ENCODE peak calls at places on chromosomes 4 and X, in ten cellular contexts. Y is mesenchymal stem cell; T is C1 segment of cervical spinal cord; S is D341Med; M is tibial artery; J is endothelial cell; W is activated naive CD4-positive, alpha-beta T cell treated with anti-CD3 and anti-CD28 coated beads, Interleukin-2, amount 50 U/mL, for 72 hours; X is KBM-7; F is aorta; C is substantia nigra. O is an unnamed sample.

GRCh38 chr4:84994280-84994679 is 27.8 kb upstream of the WDFY3 start:
- DNase-seq in Y (peak), T (no peak), S (no peak), M (no peak), J (no peak), W (no peak), X (peak), F (no peak), C (no peak), O (no peak)

GRCh38 chr4:141971854-141972253 is 335.5 kb downstream of the IL15 start:
- DNase-seq in Y (no peak), T (no peak), S (no peak), M (no peak), J (no peak), W (no peak), X (peak), F (no peak), C (no peak), O (no peak)

GRCh38 chrX:100407147-100407783 is 2.8 kb downstream of the PCDH19 start:
- DNase-seq in Y (no peak), T (no peak), S (no peak), M (no peak), J (no peak), W (no peak), X (no peak), F (no peak), C (no peak), O (no peak)

GRCh38 chrX:46683023-46683422 is 75.9 kb downstream of the SLC9A7 start:
- DNase-seq in Y (no peak), T (no peak), S (no peak), M (no peak), J (no peak), W (no peak), X (no peak), F (no peak), C (no peak), O (no peak)

GRCh38 chr4:2924286-2924685 is 38.9 kb downstream of the NOP14 start:
- DNase-seq in Y (no peak), T (no peak), S (no peak), M (peak), J (no peak), W (no peak), X (no peak), F (peak), C (no peak), O (no peak)

GRCh38 chr4:108561086-108561485 is 59.3 kb upstream of the RPL34 start:
- DNase-seq in Y (no peak), T (no peak), S (no peak), M (no peak), J (no peak), W (no peak), X (no peak), F (no peak), C (no peak), O (no peak)

GRCh38 chrX:134969726-134970125 is 21.1 kb upstream of the SMIM10 start:
- DNase-seq in Y (no peak), T (no peak), S (no peak), M (no peak), J (no peak), W (no peak), X (no peak), F (no peak), C (no peak), O (no peak)

GRCh38 chrX:53281321-53281822 is at the start of gene IQSEC2:
- DNase-seq in Y (peak), T (no peak), S (no peak), M (peak), J (peak), W (no peak), X (peak), F (peak), C (peak), O (no peak)

GRCh38 chr4:125849869-125850268 is 535.1 kb downstream of the FAT4 start:
- DNase-seq in Y (peak), T (no peak), S (no peak), M (no peak), J (no peak), W (no peak), X (no peak), F (no peak), C (no peak), O (peak)

GRCh38 chrX:56764153-56764974 is 35.3 kb downstream of the NBDY start:
- DNase-seq in Y (peak), T (no peak), S (peak), M (peak), J (peak), W (peak), X (peak), F (peak), C (no peak), O (no peak)

GRCh38 chr4:7999279-7999678 is 59.6 kb upstream of the AFAP1 start:
- DNase-seq in Y (no peak), T (no peak), S (no peak), M (no peak), J (no peak), W (no peak), X (no peak), F (no peak), C (no peak), O (no peak)

GRCh38 chr4:11650801-11651596 is 222.3 kb upstream of the HS3ST1 start:
- DNase-seq in Y (no peak), T (no peak), S (no peak), M (no peak), J (no peak), W (no peak), X (no peak), F (no peak), C (no peak), O (peak)

GRCh38 chr4:152968806-152969394 is 32.8 kb downstream of the FHDC1 start:
- DNase-seq in Y (no peak), T (no peak), S (no peak), M (no peak), J (no peak), W (no peak), X (no peak), F (no peak), C (no peak), O (no peak)

GRCh38 chr4:120869511-120870278 is 52.8 kb downstream of the PRDM5 start:
- DNase-seq in Y (peak), T (no peak), S (no peak), M (no peak), J (no peak), W (no peak), X (no peak), F (no peak), C (no peak), O (no peak)

GRCh38 chr4:53716471-53717063 is 125.3 kb upstream of the LNX1 start:
- DNase-seq in Y (no peak), T (no peak), S (no peak), M (no peak), J (no peak), W (no peak), X (no peak), F (no peak), C (no peak), O (no peak)

GRCh38 chr4:7155611-7156071 is 36.7 kb upstream of the SORCS2 start:
- DNase-seq in Y (no peak), T (no peak), S (peak), M (no peak), J (no peak), W (no peak), X (no peak), F (no peak), C (no peak), O (no peak)

GRCh38 chr4:8182858-8183725 is 16.0 kb upstream of the SH3TC1 start:
- DNase-seq in Y (peak), T (no peak), S (no peak), M (peak), J (no peak), W (no peak), X (no peak), F (peak), C (no peak), O (no peak)

GRCh38 chr4:150501019-150501727 is 80.8 kb upstream of the MAB21L2 start:
- DNase-seq in Y (peak), T (no peak), S (no peak), M (no peak), J (no peak), W (no peak), X (peak), F (no peak), C (no peak), O (no peak)

GRCh38 chrX:9184231-9184630 is 150.3 kb upstream of the FAM9B start:
- DNase-seq in Y (no peak), T (no peak), S (no peak), M (no peak), J (no peak), W (no peak), X (no peak), F (no peak), C (no peak), O (no peak)

GRCh38 chr4:115101675-115102074 is 11.7 kb downstream of the NDST4 start:
- DNase-seq in Y (no peak), T (no peak), S (no peak), M (no peak), J (no peak), W (no peak), X (no peak), F (no peak), C (no peak), O (no peak)

GRCh38 chr4:74112399-74113090 is 13.6 kb upstream of the CXCL2 start:
- DNase-seq in Y (peak), T (no peak), S (no peak), M (no peak), J (no peak), W (no peak), X (no peak), F (no peak), C (no peak), O (no peak)

GRCh38 chr4:110769578-110769977 is 146.7 kb upstream of the PITX2 start:
- DNase-seq in Y (no peak), T (no peak), S (no peak), M (no peak), J (no peak), W (no peak), X (no peak), F (no peak), C (no peak), O (no peak)

GRCh38 chr4:128766781-128767180 is 42.7 kb upstream of the JADE1 start:
- DNase-seq in Y (no peak), T (no peak), S (no peak), M (no peak), J (no peak), W (no peak), X (no peak), F (no peak), C (no peak), O (no peak)

GRCh38 chr4:20288047-20288650 is 36.4 kb downstream of the SLIT2 start:
- DNase-seq in Y (no peak), T (no peak), S (no peak), M (no peak), J (no peak), W (no peak), X (no peak), F (no peak), C (no peak), O (no peak)

GRCh38 chrX:53184836-53185235 is 40.2 kb downstream of the KDM5C start:
- DNase-seq in Y (peak), T (no peak), S (no peak), M (no peak), J (no peak), W (no peak), X (no peak), F (no peak), C (no peak), O (peak)

GRCh38 chrX:101230636-101231035 is 11.1 kb downstream of the DRP2 start:
- DNase-seq in Y (peak), T (no peak), S (no peak), M (no peak), J (no peak), W (no peak), X (no peak), F (no peak), C (no peak), O (no peak)

GRCh38 chr4:109721033-109721432 is 8.8 kb downstream of the PLA2G12A start:
- DNase-seq in Y (peak), T (no peak), S (no peak), M (no peak), J (no peak), W (no peak), X (no peak), F (no peak), C (no peak), O (no peak)

GRCh38 chr4:182201871-182202270 is 41.3 kb upstream of the TENM3 start:
- DNase-seq in Y (no peak), T (no peak), S (no peak), M (no peak), J (no peak), W (no peak), X (no peak), F (no peak), C (no peak), O (no peak)